ENCODE peak calls at places on chromosomes 5 and 9, in six cellular contexts. U, X, J, K, I and A are unnamed samples.
A peak's percentile ranks its signal among the peaks of the same experiment; 100 is the strongest.

GRCh38 chr9:120715331-120715924 is 1.2 kb upstream of the MEGF9 start:
- DNase-seq in U (no peak), X (peak; percentile 74), J (no peak), K (no peak), I (peak; percentile 71), A (no peak)

GRCh38 chr5:147101654-147102053 is 133.2 kb upstream of the STK32A start:
- DNase-seq in U (no peak), X (peak; percentile 46), J (no peak), K (no peak), I (no peak), A (no peak)

GRCh38 chr9:120348951-120349429 is 231.0 kb downstream of the CDK5RAP2 start:
- DNase-seq in U (no peak), X (peak; percentile 29), J (peak; percentile 54), K (no peak), I (peak; percentile 63), A (peak; percentile 25)

GRCh38 chr5:126370796-126371718 is 52.2 kb upstream of the GRAMD2B start:
- DNase-seq in U (no peak), X (peak; percentile 46), J (no peak), K (no peak), I (no peak), A (no peak)

GRCh38 chr9:9942764-9943424 is 669.9 kb downstream of the PTPRD start:
- DNase-seq in U (peak; percentile 35), X (peak; percentile 21), J (peak; percentile 20), K (peak; percentile 20), I (peak; percentile 63), A (peak; percentile 69)

GRCh38 chr5:40847525-40847924 is 6.4 kb downstream of the CARD6 start:
- DNase-seq in U (no peak), X (no peak), J (no peak), K (no peak), I (no peak), A (no peak)

GRCh38 chr5:131749138-131749537 is 47.7 kb downstream of the FNIP1 start:
- DNase-seq in U (no peak), X (peak; percentile 66), J (no peak), K (no peak), I (peak; percentile 36), A (no peak)

GRCh38 chr9:107872457-107873192 is 383.1 kb upstream of the KLF4 start:
- DNase-seq in U (no peak), X (no peak), J (no peak), K (no peak), I (no peak), A (peak; percentile 42)